ENCODE peak calls at places on chromosome 7, in eight cellular contexts. K is HCT116, Y is HepG2, E is fibroblast of lung, P is neural progenitor cell, D is GM23248, J is PC-3, T is astrocyte. M is an unnamed sample. For H3K36me3, the result is how much of the 10 kb centered on the place peaks cover.

GRCh38 chr7:155213385-155213784 is 84.3 kb upstream of the INSIG1 start:
- DNase-seq in P (no peak), K (no peak), E (peak), T (peak), Y (no peak), J (peak), D (peak), M (no peak)

GRCh38 chr7:47844311-47844710 is 104.0 kb downstream of the PKD1L1 start:
- DNase-seq in D (no peak), E (no peak), P (no peak), J (peak), K (no peak), Y (no peak), T (no peak), M (no peak)

GRCh38 chr7:3918576-3918975 is 617.5 kb downstream of the SDK1 start:
- DNase-seq in E (no peak), J (no peak), T (no peak), P (no peak), Y (no peak), K (no peak), D (no peak), M (no peak)

GRCh38 chr7:128274246-128274889 is 33.3 kb downstream of the LEP start:
- DNase-seq in Y (no peak), J (no peak), K (no peak), T (no peak), P (no peak), D (no peak), E (no peak), M (no peak)

GRCh38 chr7:151123485-151124204 is 37.4 kb downstream of the AGAP3 start:
- DNase-seq in K (peak), J (peak), E (peak), D (peak), P (peak), T (peak), Y (peak), M (peak)

GRCh38 chr7:17942231-17942630 is 1.9 kb upstream of the SNX13 start:
- DNase-seq in P (no peak), T (no peak), Y (no peak), E (no peak), D (no peak), K (no peak), J (peak), M (no peak)

GRCh38 chr7:31443457-31443856 is 70.4 kb upstream of the ITPRID1 start:
- DNase-seq in T (peak), E (peak), K (peak), P (peak), Y (peak), J (peak), D (peak), M (peak)

GRCh38 chr7:47757946-47758371 is 176.0 kb upstream of the TNS3 start:
- DNase-seq in T (peak), K (no peak), D (peak), J (no peak), Y (no peak), P (no peak), E (peak), M (no peak)

GRCh38 chr7:35705932-35706461 is 11.1 kb upstream of the HERPUD2 start:
- DNase-seq in Y (no peak), E (no peak), D (peak), K (no peak), T (no peak), P (no peak), J (no peak), M (no peak)

GRCh38 chr7:31249671-31250070 is 90.9 kb downstream of the NEUROD6 start:
- DNase-seq in K (no peak), Y (no peak), T (no peak), E (no peak), P (peak), D (no peak), J (no peak), M (no peak)

GRCh38 chr7:2193120-2193519 is 39.6 kb downstream of the MAD1L1 start:
- DNase-seq in T (no peak), J (no peak), E (no peak), Y (no peak), D (no peak), K (no peak), P (peak), M (no peak)

GRCh38 chr7:94264756-94265155 is 129.9 kb upstream of the COL1A2 start:
- DNase-seq in T (no peak), D (peak), P (peak), J (no peak), K (no peak), Y (no peak), E (no peak), M (no peak)

GRCh38 chr7:46630031-46630430 is 709.0 kb upstream of the IGFBP3 start:
- DNase-seq in K (no peak), D (peak), T (peak), E (peak), P (no peak), Y (no peak), J (no peak), M (no peak)

GRCh38 chr7:106062521-106062931 is 49.6 kb downstream of the SYPL1 start:
- DNase-seq in J (peak), K (no peak), E (no peak), T (no peak), D (no peak), P (no peak), Y (no peak), M (peak)

GRCh38 chr7:118079369-118079768 is 104.6 kb upstream of the LSM8 start:
- DNase-seq in Y (no peak), J (peak), D (no peak), P (no peak), K (no peak), T (peak), E (peak), M (no peak)

GRCh38 chr7:44378744-44379143 is 53.4 kb upstream of the CAMK2B start:
- DNase-seq in D (peak), J (peak), E (peak), K (no peak), P (no peak), T (peak), Y (peak), M (no peak)

GRCh38 chr7:155804897-155805825 is 7.1 kb downstream of the SHH start:
- DNase-seq in P (peak), J (peak), T (peak), Y (no peak), K (no peak), D (peak), E (peak), M (no peak)

GRCh38 chr7:1237704-1238255 is 5.1 kb downstream of the UNCX start:
- DNase-seq in T (no peak), Y (no peak), J (no peak), P (peak), E (no peak), K (no peak), D (no peak), M (no peak)

GRCh38 chr7:94314526-94314925 is 80.2 kb upstream of the COL1A2 start:
- DNase-seq in Y (no peak), D (no peak), E (no peak), T (no peak), P (no peak), K (no peak), J (no peak), M (no peak)

GRCh38 chr7:144676492-144676891 is 159.4 kb downstream of the TPK1 start:
- DNase-seq in E (no peak), D (no peak), Y (no peak), J (no peak), P (no peak), K (no peak), T (no peak), M (no peak)

GRCh38 chr7:84372155-84372621 is 177.6 kb upstream of the SEMA3A start:
- DNase-seq in D (peak), E (peak), J (peak), T (peak), K (peak), P (peak), Y (no peak), M (no peak)

GRCh38 chr7:98908585-98908984 is 30.3 kb downstream of the TRRAP start:
- DNase-seq in Y (no peak), P (no peak), T (no peak), D (no peak), J (no peak), K (no peak), E (no peak), M (no peak)
- H3K36me3 ChIP-seq in Y (under half), P (under half), T (half or more), D (half or more), J (under half), K (under half), E (under half), M (under half)

DNA sequence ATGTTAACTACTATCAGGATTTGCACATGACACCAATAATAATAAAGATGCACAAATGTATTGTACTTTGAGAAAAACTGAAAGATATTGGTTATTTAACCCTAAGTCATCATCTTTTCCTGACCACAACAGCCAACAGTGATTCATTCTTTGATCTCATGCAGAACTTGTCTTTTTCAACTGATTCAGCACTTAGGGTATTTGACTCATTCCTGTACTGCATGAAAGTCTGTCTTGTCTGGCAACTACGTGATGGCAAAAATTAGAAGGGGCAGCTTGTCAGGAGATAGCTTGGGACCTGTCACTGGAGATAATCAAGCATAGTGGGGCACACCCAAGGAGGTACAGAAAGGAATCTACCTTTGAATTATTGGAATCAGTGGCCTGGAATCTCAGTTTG is 77.8 kb upstream of the LRRC17 start:
- DNase-seq in D (peak), P (no peak), J (peak), T (peak), Y (peak), K (peak), E (peak), M (no peak)
- H3K9ac ChIP-seq in D (no peak), P (no peak), J (no peak), T (peak), Y (no peak), K (no peak), E (no peak), M (no peak)

DNA sequence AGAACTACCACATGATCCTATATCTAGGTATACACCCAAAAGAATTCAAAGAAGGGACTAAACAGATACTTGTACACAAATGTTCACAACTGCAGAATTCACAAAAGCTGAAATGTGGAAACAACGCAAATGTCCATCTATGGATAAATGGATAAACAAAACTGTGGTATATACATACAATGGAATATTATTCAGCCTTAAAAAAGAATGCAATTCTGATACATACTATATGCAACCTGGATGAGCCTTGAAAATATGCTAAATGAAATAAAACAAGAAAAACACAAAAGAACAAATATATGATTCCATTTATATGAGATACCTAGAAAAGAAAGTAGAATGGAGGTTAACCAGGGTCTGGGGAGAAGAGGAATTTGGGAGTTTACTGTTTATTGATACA is 7.2 kb downstream of the FAM133B start:
- DNase-seq in Y (no peak), E (no peak), T (no peak), K (no peak), P (no peak), J (no peak), D (no peak), M (no peak)
- H3K36me3 ChIP-seq in Y (under half), E (under half), T (under half), K (under half), P (under half), J (under half), D (under half), M (half or more)

GRCh38 chr7:111056371-111056770 is 34.6 kb upstream of the LRRN3 start:
- DNase-seq in J (no peak), Y (no peak), P (no peak), K (no peak), D (no peak), E (no peak), T (no peak), M (no peak)
- H3K9ac ChIP-seq in J (no peak), Y (no peak), P (no peak), K (no peak), D (no peak), E (no peak), T (no peak), M (no peak)

DNA sequence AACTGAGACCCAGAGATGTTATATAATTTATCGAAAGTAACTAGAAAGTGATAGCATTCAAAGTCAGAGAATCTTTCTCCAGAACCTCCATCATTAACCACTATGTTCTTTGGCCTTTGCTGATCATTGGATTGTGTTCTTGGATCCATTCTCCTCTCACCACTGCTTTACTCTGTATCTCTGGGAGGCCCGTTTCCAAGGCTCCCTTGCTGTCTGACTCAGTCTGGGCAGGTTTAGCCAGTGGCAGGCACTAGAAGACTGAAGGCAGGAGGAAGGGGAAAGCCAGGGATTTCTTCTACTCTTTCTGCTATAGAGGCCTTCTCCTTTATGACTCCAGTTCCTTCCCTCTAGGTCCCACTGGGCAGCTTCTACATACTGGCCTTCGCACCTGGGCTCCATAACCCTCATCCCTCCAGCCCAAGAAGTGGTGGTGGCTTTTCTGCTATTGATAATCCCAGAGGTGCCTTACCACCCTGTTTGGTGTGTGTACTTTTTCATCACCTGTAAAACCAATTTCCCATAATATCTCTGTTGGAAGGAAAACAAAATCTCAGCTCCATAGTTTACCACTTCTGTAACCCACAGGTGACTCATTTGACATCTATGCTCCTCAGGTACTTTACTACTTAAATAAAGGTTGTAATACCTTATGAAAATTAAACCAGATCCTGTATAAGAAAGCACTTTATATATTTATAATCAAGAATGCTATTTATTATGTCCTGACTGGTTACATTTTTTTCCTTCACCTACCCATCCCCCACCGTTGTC is 36.0 kb downstream of the BCAP29 start:
- DNase-seq in T (no peak), E (no peak), Y (no peak), K (no peak), P (no peak), J (peak), D (peak), M (no peak)
- H3K36me3 ChIP-seq in T (under half), E (under half), Y (under half), K (under half), P (under half), J (under half), D (under half), M (under half)